ENCODE peak calls at places on chromosomes 13 and 19, in four cellular contexts. Z, J, R and Y are unnamed samples.

GRCh38 chr13:94309997-94310842 is 169.3 kb downstream of the DCT start:
- DNase-seq in Z (peak), R (peak), J (peak), Y (peak)

GRCh38 chr19:3671680-3672574 is 28.3 kb downstream of the PIP5K1C start:
- DNase-seq in J (peak), R (no peak), Z (peak), Y (peak)

GRCh38 chr19:44304659-44305193 is at the start of gene ZNF235:
- DNase-seq in R (peak), Z (peak), J (peak), Y (peak)

GRCh38 chr19:566403-566802 is 6.0 kb upstream of the BSG start:
- DNase-seq in R (no peak), J (peak), Z (peak), Y (peak)

GRCh38 chr19:30895946-30896345 is 453.3 kb downstream of the TSHZ3 start:
- DNase-seq in R (no peak), Z (no peak), J (no peak), Y (no peak)

GRCh38 chr19:55146078-55146647 is 2.8 kb downstream of the TNNT1 start:
- DNase-seq in Z (peak), R (no peak), J (no peak), Y (peak)

GRCh38 chr19:58572818-58573657 is at the start of gene MZF1:
- DNase-seq in Z (peak), R (peak), J (peak), Y (peak)

GRCh38 chr13:99648905-99649304 is 147.6 kb downstream of the TM9SF2 start:
- DNase-seq in J (no peak), R (no peak), Z (no peak), Y (no peak)

GRCh38 chr19:4328243-4328990 is 10.2 kb downstream of the STAP2 start:
- DNase-seq in J (peak), Z (peak), R (peak), Y (peak)

GRCh38 chr19:6677924-6678689 is 8.1 kb upstream of the TNFSF14 start:
- DNase-seq in J (peak), Z (peak), R (no peak), Y (no peak)

GRCh38 chr13:52070929-52071523 is 46.5 kb downstream of the UTP14C start:
- DNase-seq in R (no peak), J (peak), Z (peak), Y (peak)

GRCh38 chr19:11286312-11286974 is 9.5 kb upstream of the TSPAN16 start:
- DNase-seq in J (peak), Z (peak), R (no peak), Y (peak)

GRCh38 chr13:44816701-44817684 is 172.3 kb downstream of the NUFIP1 start:
- DNase-seq in J (no peak), Z (peak), R (no peak), Y (peak)

GRCh38 chr19:15296841-15297415 is 35.4 kb downstream of the BRD4 start:
- DNase-seq in Z (no peak), R (no peak), J (no peak), Y (no peak)

GRCh38 chr13:111493468-111493867 is 173.0 kb downstream of the TEX29 start:
- DNase-seq in R (no peak), J (no peak), Z (no peak), Y (no peak)

GRCh38 chr13:95355491-95355890 is 54.2 kb upstream of the ABCC4 start:
- DNase-seq in J (peak), Z (peak), R (peak), Y (peak)

GRCh38 chr19:48064509-48064908 is 20.6 kb upstream of the CABP5 start:
- DNase-seq in R (no peak), Z (no peak), J (no peak), Y (no peak)

GRCh38 chr19:42555801-42556200 is 27.5 kb upstream of the CEACAM1 start:
- DNase-seq in J (no peak), R (no peak), Z (no peak), Y (no peak)

GRCh38 chr13:42355841-42356575 is 84.1 kb downstream of the AKAP11 start:
- DNase-seq in J (no peak), Z (no peak), R (no peak), Y (no peak)

GRCh38 chr19:15195381-15195964 is 5.3 kb downstream of the NOTCH3 start:
- DNase-seq in J (peak), Z (peak), R (no peak), Y (peak)

GRCh38 chr13:86368924-86369323 is 569.7 kb upstream of the SLITRK6 start:
- DNase-seq in Z (no peak), R (no peak), J (no peak), Y (no peak)

GRCh38 chr19:50798943-50799851 is 9.0 kb downstream of the ACP4 start:
- DNase-seq in R (no peak), J (no peak), Z (no peak), Y (no peak)

GRCh38 chr13:80189889-80190597 is 150.9 kb downstream of the SPRY2 start:
- DNase-seq in J (no peak), R (no peak), Z (no peak), Y (no peak)

GRCh38 chr19:3268763-3269162 is 44.3 kb downstream of the CELF5 start:
- DNase-seq in J (no peak), Z (no peak), R (no peak), Y (no peak)

GRCh38 chr13:75633285-75633684 is 2.8 kb upstream of the LMO7 start:
- DNase-seq in J (peak), R (no peak), Z (peak), Y (peak)

GRCh38 chr13:43196171-43196611 is 172.8 kb downstream of the DNAJC15 start:
- DNase-seq in R (no peak), Z (peak), J (peak), Y (peak)

GRCh38 chr13:26658491-26658890 is 101.0 kb downstream of the WASF3 start:
- DNase-seq in Z (no peak), R (no peak), J (no peak), Y (no peak)

GRCh38 chr19:13032837-13033236 is 37.6 kb downstream of the NFIX start:
- DNase-seq in Z (no peak), R (no peak), J (no peak), Y (no peak)

GRCh38 chr19:13035820-13036365 is 40.6 kb downstream of the NFIX start:
- DNase-seq in Z (no peak), R (no peak), J (no peak), Y (no peak)

GRCh38 chr19:13034636-13035035 is 39.4 kb downstream of the NFIX start:
- DNase-seq in R (no peak), Z (no peak), J (no peak), Y (no peak)

GRCh38 chr19:13033244-13033643 is 38.0 kb downstream of the NFIX start:
- DNase-seq in Z (no peak), R (no peak), J (no peak), Y (no peak)

GRCh38 chr19:13033819-13034611 is 38.7 kb downstream of the NFIX start:
- DNase-seq in Z (peak), R (peak), J (peak), Y (peak)
- TF ChIP-seq CTCF in Z (peak), R (peak), J (peak), Y (peak)

GRCh38 chr19:35554076-35554475 is 8.7 kb downstream of the TMEM147 start:
- DNase-seq in J (no peak), Z (no peak), R (no peak), Y (no peak)

GRCh38 chr19:35553385-35554000 is 8.1 kb downstream of the TMEM147 start:
- DNase-seq in Z (no peak), R (no peak), J (no peak), Y (no peak)

GRCh38 chr19:35556846-35557538 is 6.5 kb downstream of the ATP4A start:
- DNase-seq in Z (no peak), J (no peak), R (no peak), Y (no peak)

GRCh38 chr19:35556025-35556590 is 7.3 kb downstream of the ATP4A start:
- DNase-seq in J (no peak), R (no peak), Z (no peak), Y (no peak)

GRCh38 chr19:35555301-35556005 is 8.0 kb downstream of the ATP4A start:
- DNase-seq in J (peak), Z (peak), R (no peak), Y (peak)
- TF ChIP-seq CTCF in J (peak), Z (peak), R (peak), Y (peak)

GRCh38 chr19:40702337-40703012 is 12.0 kb upstream of the NUMBL start:
- DNase-seq in J (peak), Z (peak), R (no peak), Y (no peak)
- TF ChIP-seq CTCF in J (peak), Z (peak), R (peak), Y (peak)

GRCh38 chr13:102846261-102847015 is 606 bp downstream of the ERCC5 start:
- DNase-seq in J (peak), R (no peak), Z (peak), Y (peak)
- TF ChIP-seq CTCF in J (no peak), R (no peak), Z (no peak), Y (no peak)

GRCh38 chr19:18065173-18065495 is 21.6 kb downstream of the IL12RB1 start:
- DNase-seq in R (no peak), J (no peak), Z (no peak), Y (no peak)

GRCh38 chr19:18059902-18060301 is 26.8 kb downstream of the IL12RB1 start:
- DNase-seq in Z (no peak), R (no peak), J (no peak), Y (no peak)

GRCh38 chr19:18062043-18062442 is 24.7 kb downstream of the IL12RB1 start:
- DNase-seq in R (no peak), J (no peak), Z (no peak), Y (no peak)

GRCh38 chr19:18060472-18060871 is 26.3 kb downstream of the IL12RB1 start:
- DNase-seq in Z (no peak), R (no peak), J (no peak), Y (no peak)

GRCh38 chr19:18063463-18063862 is 23.3 kb downstream of the IL12RB1 start:
- DNase-seq in J (no peak), R (no peak), Z (no peak), Y (no peak)
- TF ChIP-seq CTCF in J (no peak), R (no peak), Z (peak), Y (no peak)

GRCh38 chr19:57028804-57029525 is 90.8 kb upstream of the USP29 start:
- DNase-seq in J (no peak), R (no peak), Z (no peak), Y (no peak)
- TF ChIP-seq CTCF in J (no peak), R (no peak), Z (no peak), Y (no peak)